ENCODE peak calls at places on chromosomes 7 and 10, in five cellular contexts. F is tibial nerve; R is stimulated activated CD4-positive, alpha-beta T cell treated with anti-CD3 and anti-CD28 coated beads, Interleukin-4, amount 100 ng/mL, for 24 hours; A is body of pancreas; Q is ELR. Y is an unnamed sample.

GRCh38 chr7:95718556-95719410 is 53.6 kb upstream of the DYNC1I1 start:
- DNase-seq in F (no peak), R (no peak), A (no peak), Q (peak; percentile 28), Y (no peak)

GRCh38 chr7:18458830-18459229 is 36.7 kb upstream of the HDAC9 start:
- DNase-seq in F (no peak), R (no peak), A (no peak), Q (peak; percentile 38), Y (no peak)

GRCh38 chr7:104895851-104896236 is 118.2 kb upstream of the KMT2E start:
- DNase-seq in F (no peak), R (no peak), A (no peak), Q (no peak), Y (no peak)

GRCh38 chr10:59965899-59966650 is 59.7 kb upstream of the CCDC6 start:
- DNase-seq in F (no peak), R (no peak), A (no peak), Q (no peak), Y (no peak)

GRCh38 chr7:88826222-88826621 is 30.7 kb upstream of the TEX47 start:
- DNase-seq in F (no peak), R (no peak), A (no peak), Q (no peak), Y (no peak)

GRCh38 chr7:21579341-21580072 is 36.7 kb downstream of the DNAH11 start:
- DNase-seq in F (no peak), R (no peak), A (no peak), Q (no peak), Y (no peak)

GRCh38 chr7:122403113-122403512 is 98.6 kb upstream of the FEZF1 start:
- DNase-seq in F (no peak), R (no peak), A (no peak), Q (no peak), Y (no peak)

GRCh38 chr7:111012152-111012551 is 78.8 kb upstream of the LRRN3 start:
- DNase-seq in F (no peak), R (no peak), A (no peak), Q (peak; percentile 26), Y (no peak)

Y was measured in transverse colon.